ENCODE peak calls at places on chromosomes 11 and 22, in eight cellular contexts. B, Q, U, J, T, A, F and Y are unnamed samples.

GRCh38 chr11:91664521-91664920 is 560.1 kb upstream of the FAT3 start:
- DNase-seq in B (no peak), Q (no peak), U (no peak), J (no peak), T (no peak), A (no peak), F (no peak), Y (no peak)

GRCh38 chr11:1746516-1746931 is 3.9 kb downstream of the IFITM10 start:
- DNase-seq in B (no peak), Q (no peak), U (no peak), J (no peak), T (no peak), A (no peak), F (no peak), Y (no peak)

GRCh38 chr11:4665424-4665823 is 21.6 kb downstream of the OR51E1 start:
- DNase-seq in B (peak; percentile 76), Q (no peak), U (no peak), J (no peak), T (no peak), A (no peak), F (no peak), Y (no peak)

GRCh38 chr11:75919525-75919924 is 104.5 kb downstream of the UVRAG start:
- DNase-seq in B (peak; percentile 20), Q (no peak), U (no peak), J (no peak), T (peak; percentile 19), A (no peak), F (no peak), Y (no peak)

GRCh38 chr22:30873661-30874060 is 94.9 kb downstream of the MORC2 start:
- DNase-seq in B (no peak), Q (no peak), U (no peak), J (no peak), T (no peak), A (no peak), F (no peak), Y (no peak)

GRCh38 chr11:47257518-47258316 is at the start of gene NR1H3:
- DNase-seq in B (peak; percentile 66), Q (no peak), U (peak; percentile 90), J (peak; percentile 86), T (peak; percentile 78), A (peak; percentile 78), F (peak; percentile 79), Y (peak; percentile 70)

GRCh38 chr22:39388261-39389011 is 11.1 kb upstream of the TAB1 start:
- DNase-seq in B (peak; percentile 78), Q (peak; percentile 56), U (peak; percentile 89), J (peak; percentile 96), T (peak; percentile 62), A (peak; percentile 94), F (peak; percentile 76), Y (no peak)

GRCh38 chr22:31241200-31241599 is 29.1 kb downstream of the LIMK2 start:
- DNase-seq in B (peak; percentile 26), Q (no peak), U (no peak), J (peak; percentile 10), T (no peak), A (no peak), F (no peak), Y (peak; percentile 36)

GRCh38 chr22:30890689-30891442 is 77.7 kb downstream of the MORC2 start:
- DNase-seq in B (peak; percentile 10), Q (peak; percentile 10), U (peak; percentile 22), J (peak; percentile 47), T (no peak), A (peak; percentile 82), F (peak; percentile 57), Y (peak; percentile 23)

GRCh38 chr11:35083181-35084061 is 55.5 kb upstream of the CD44 start:
- DNase-seq in B (peak; percentile 98), Q (peak; percentile 46), U (peak; percentile 55), J (no peak), T (peak; percentile 66), A (no peak), F (peak; percentile 40), Y (peak; percentile 62)

GRCh38 chr11:9525116-9525515 is 48.4 kb upstream of the WEE1 start:
- DNase-seq in B (peak; percentile 25), Q (no peak), U (no peak), J (no peak), T (no peak), A (no peak), F (no peak), Y (no peak)

GRCh38 chr11:75706260-75706729 is 11.3 kb upstream of the MOGAT2 start:
- DNase-seq in B (peak; percentile 64), Q (peak; percentile 77), U (peak; percentile 68), J (peak; percentile 86), T (no peak), A (peak; percentile 86), F (peak; percentile 77), Y (peak; percentile 78)

GRCh38 chr11:59183768-59184167 is 11.8 kb downstream of the DTX4 start:
- DNase-seq in B (no peak), Q (no peak), U (peak; percentile 68), J (no peak), T (peak; percentile 54), A (no peak), F (no peak), Y (no peak)

GRCh38 chr11:48049036-48049435 is 68.7 kb downstream of the PTPRJ start:
- DNase-seq in B (no peak), Q (no peak), U (no peak), J (no peak), T (no peak), A (no peak), F (no peak), Y (no peak)

GRCh38 chr11:17256512-17256911 is 20.0 kb upstream of the NUCB2 start:
- DNase-seq in B (peak; percentile 99), Q (no peak), U (no peak), J (no peak), T (no peak), A (no peak), F (no peak), Y (peak; percentile 39)

GRCh38 chr11:123409886-123410549 is 20.1 kb upstream of the GRAMD1B start:
- DNase-seq in B (no peak), Q (no peak), U (no peak), J (no peak), T (no peak), A (no peak), F (no peak), Y (no peak)

DNA sequence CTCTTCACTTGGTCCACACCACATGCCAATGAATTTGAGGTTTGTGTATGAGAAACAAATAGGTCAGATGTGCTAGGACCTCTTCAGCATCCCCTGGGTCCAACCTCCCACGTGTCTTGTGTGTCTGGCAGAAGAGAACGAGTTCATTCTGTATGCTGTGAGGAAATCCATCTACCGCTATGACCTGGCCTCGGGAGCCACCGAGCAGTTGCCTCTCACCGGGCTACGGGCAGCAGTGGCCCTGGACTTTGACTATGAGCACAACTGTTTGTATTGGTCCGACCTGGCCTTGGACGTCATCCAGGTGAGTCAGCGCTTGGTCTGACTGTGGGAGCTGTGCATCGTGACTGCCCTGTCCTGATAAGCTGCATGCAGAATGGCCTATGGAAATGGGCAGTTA is 101.0 kb upstream of the SORL1-AS1 start:
- DNase-seq in B (peak; percentile 44), Q (peak; percentile 36), U (peak; percentile 44), J (no peak), T (no peak), A (no peak), F (peak; percentile 83), Y (no peak)
- TF ChIP-seq POLR2A in B (no peak), Q (no peak), U (no peak), J (no peak), T (no peak), A (no peak), F (no peak), Y (no peak)

DNA sequence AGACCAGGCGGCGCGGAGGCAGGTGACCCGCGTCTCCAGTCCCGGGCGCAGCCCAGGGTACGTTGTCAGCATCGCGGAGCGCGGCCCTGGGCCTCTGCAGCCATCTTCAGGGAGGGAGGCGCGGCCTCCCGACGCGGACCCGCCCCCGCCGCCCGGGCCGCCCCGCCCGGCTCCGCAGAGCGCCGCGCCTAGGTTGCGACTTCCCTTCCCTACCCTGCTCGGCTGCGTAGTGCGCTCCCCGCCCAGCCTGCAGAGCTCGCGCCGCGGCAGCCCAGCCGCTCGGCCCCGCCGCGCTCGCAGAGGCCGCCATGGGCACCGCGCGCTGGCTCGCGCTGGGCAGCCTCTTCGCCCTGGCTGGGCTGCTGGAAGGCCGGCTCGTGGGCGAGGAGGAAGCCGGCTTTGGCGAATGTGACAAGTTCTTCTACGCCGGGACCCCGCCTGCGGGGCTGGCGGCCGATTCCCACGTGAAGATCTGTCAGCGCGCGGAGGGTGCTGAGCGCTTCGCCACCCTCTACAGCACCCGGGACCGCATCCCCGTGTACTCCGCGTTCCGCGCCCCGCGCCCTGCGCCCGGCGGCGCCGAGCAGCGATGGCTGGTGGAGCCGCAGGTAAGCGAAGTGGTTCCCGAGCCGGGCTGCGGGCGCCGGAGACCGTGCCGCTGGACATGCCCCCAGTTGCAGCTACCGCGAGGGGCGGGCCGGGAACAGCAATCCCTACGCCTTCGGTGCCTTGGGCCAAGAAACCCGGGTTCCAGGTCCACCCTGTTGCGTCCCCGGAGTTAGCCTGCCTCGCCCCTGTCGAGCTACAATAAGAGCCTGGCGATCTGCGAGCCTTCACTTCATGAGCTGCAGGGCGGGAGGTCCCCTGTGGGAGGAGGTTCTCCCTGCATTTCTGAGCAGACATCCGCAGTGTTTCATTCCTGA is at the start of gene ENDOD1:
- DNase-seq in B (peak; percentile 74), Q (no peak), U (peak; percentile 77), J (peak; percentile 89), T (peak; percentile 63), A (peak; percentile 83), F (peak; percentile 85), Y (peak; percentile 62)
- TF ChIP-seq POLR2A in B (no peak), Q (peak; percentile 90), U (peak; percentile 50), J (no peak), T (peak; percentile 91), A (no peak), F (no peak), Y (peak; percentile 42)

DNA sequence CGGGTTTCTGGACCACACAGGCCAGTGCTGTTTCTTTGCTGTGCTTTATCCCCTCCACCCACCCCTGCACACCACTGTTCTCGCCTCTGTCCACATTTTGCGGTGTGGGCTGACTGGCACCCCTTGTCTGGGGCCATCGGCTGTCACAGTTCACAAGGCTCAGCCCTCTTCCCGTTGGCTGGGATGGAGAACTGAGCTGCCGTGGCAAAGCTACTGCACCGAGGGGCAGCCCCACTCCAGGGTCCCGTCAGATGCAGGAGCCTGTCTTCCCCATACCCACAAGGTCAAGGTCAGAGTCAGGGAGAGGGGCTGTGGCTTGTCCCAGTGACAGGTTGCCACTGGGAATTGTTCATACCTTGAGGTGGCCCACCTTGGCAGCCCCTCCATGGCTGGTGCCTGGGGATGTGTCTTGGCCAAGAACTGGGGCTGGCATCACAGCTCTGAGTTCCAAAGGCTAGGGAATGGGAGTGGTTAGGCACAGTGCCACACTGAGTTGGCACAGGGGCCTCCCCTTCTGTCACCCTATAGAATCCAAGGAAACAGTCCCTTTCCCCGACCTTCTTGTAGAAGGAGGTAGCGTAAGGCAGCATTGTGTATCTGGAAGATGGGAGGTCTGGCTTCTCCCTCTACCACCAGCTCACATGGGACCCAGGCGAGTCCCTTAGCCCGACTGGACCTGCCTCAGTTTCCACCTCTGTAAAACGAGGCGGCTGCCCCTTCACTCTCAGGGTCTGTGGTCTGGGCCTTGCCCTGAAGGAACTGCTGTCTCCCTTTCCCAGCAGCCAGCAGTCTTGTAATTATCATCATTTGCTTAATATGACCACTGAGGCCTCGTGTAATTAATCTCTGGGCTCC is 3.4 kb downstream of the GRK2 start:
- DNase-seq in B (no peak), Q (no peak), U (peak; percentile 19), J (no peak), T (no peak), A (no peak), F (peak; percentile 75), Y (no peak)
- TF ChIP-seq POLR2A in B (no peak), Q (no peak), U (no peak), J (no peak), T (no peak), A (no peak), F (no peak), Y (no peak)

GRCh38 chr11:65501005-65501529 is 2.2 kb downstream of the MALAT1 start:
- DNase-seq in B (peak; percentile 42), Q (no peak), U (no peak), J (no peak), T (no peak), A (no peak), F (no peak), Y (no peak)
- TF ChIP-seq POLR2A in B (no peak), Q (no peak), U (no peak), J (no peak), T (peak; percentile 32), A (no peak), F (no peak), Y (no peak)